ENCODE peak calls at places on chromosome 9, in six cellular contexts. Z, M, C, R, U and N are unnamed samples.

GRCh38 chr9:35733109-35733541 is 659 bp downstream of the CREB3 start:
- DNase-seq in Z (peak; percentile 79), M (peak; percentile 24), C (peak; percentile 43), R (peak; percentile 60), U (peak; percentile 79), N (peak; percentile 51)

GRCh38 chr9:96171749-96172148 is 130.2 kb downstream of the HSD17B3 start:
- DNase-seq in Z (no peak), M (no peak), C (no peak), R (no peak), U (no peak), N (no peak)

GRCh38 chr9:103364753-103365152 is 369.6 kb downstream of the CYLC2 start:
- DNase-seq in Z (no peak), M (no peak), C (no peak), R (no peak), U (no peak), N (no peak)

GRCh38 chr9:93501406-93501805 is 48.0 kb upstream of the FAM120AOS start:
- DNase-seq in Z (no peak), M (no peak), C (no peak), R (no peak), U (no peak), N (no peak)

GRCh38 chr9:91192379-91192775 is 169.3 kb downstream of the AUH start:
- DNase-seq in Z (no peak), M (no peak), C (no peak), R (peak; percentile 30), U (no peak), N (no peak)

GRCh38 chr9:87557996-87558395 is 60.3 kb downstream of the DAPK1 start:
- DNase-seq in Z (no peak), M (no peak), C (peak; percentile 54), R (no peak), U (no peak), N (peak; percentile 23)

GRCh38 chr9:134551657-134552348 is 89.8 kb upstream of the COL5A1 start:
- DNase-seq in Z (no peak), M (no peak), C (no peak), R (no peak), U (peak; percentile 46), N (peak; percentile 65)

GRCh38 chr9:99826579-99826978 is 4.9 kb downstream of the NR4A3 start:
- DNase-seq in Z (no peak), M (no peak), C (no peak), R (no peak), U (no peak), N (no peak)

GRCh38 chr9:131348631-131349521 is 45.0 kb upstream of the PRRC2B start:
- DNase-seq in Z (no peak), M (no peak), C (no peak), R (no peak), U (no peak), N (no peak)

GRCh38 chr9:16869140-16869903 is 1.1 kb downstream of the BNC2 start:
- DNase-seq in Z (no peak), M (no peak), C (no peak), R (no peak), U (no peak), N (peak; percentile 49)

GRCh38 chr9:16868706-16869105 is 1.8 kb downstream of the BNC2 start:
- DNase-seq in Z (no peak), M (no peak), C (no peak), R (no peak), U (no peak), N (no peak)

GRCh38 chr9:16871358-16872151 is 1.1 kb upstream of the BNC2 start:
- DNase-seq in Z (no peak), M (no peak), C (peak; percentile 69), R (no peak), U (peak; percentile 34), N (peak; percentile 93)

GRCh38 chr9:16870606-16871357 is at the start of gene BNC2:
- DNase-seq in Z (no peak), M (no peak), C (peak; percentile 84), R (no peak), U (peak; percentile 61), N (peak; percentile 97)

GRCh38 chr9:16869961-16870605 is 387 bp downstream of the BNC2 start:
- DNase-seq in Z (no peak), M (no peak), C (peak; percentile 67), R (no peak), U (peak; percentile 38), N (peak; percentile 74)
- H3K4me3 ChIP-seq in Z (no peak overlapping the region), M (no peak overlapping the region), C (peak overlapping the region; percentile 85), R (no peak overlapping the region), U (peak overlapping the region; percentile 90), N (peak overlapping the region; percentile 73)

GRCh38 chr9:19119241-19119640 is 8.1 kb downstream of the PLIN2 start:
- DNase-seq in Z (no peak), M (no peak), C (no peak), R (no peak), U (no peak), N (peak; percentile 78)

GRCh38 chr9:19117039-19117716 is 10.1 kb downstream of the PLIN2 start:
- DNase-seq in Z (no peak), M (no peak), C (no peak), R (no peak), U (no peak), N (no peak)

GRCh38 chr9:19122490-19123042 is 4.7 kb downstream of the PLIN2 start:
- DNase-seq in Z (no peak), M (no peak), C (no peak), R (no peak), U (no peak), N (no peak)

GRCh38 chr9:19120846-19121245 is 6.4 kb downstream of the PLIN2 start:
- DNase-seq in Z (no peak), M (no peak), C (no peak), R (no peak), U (no peak), N (no peak)

DNA sequence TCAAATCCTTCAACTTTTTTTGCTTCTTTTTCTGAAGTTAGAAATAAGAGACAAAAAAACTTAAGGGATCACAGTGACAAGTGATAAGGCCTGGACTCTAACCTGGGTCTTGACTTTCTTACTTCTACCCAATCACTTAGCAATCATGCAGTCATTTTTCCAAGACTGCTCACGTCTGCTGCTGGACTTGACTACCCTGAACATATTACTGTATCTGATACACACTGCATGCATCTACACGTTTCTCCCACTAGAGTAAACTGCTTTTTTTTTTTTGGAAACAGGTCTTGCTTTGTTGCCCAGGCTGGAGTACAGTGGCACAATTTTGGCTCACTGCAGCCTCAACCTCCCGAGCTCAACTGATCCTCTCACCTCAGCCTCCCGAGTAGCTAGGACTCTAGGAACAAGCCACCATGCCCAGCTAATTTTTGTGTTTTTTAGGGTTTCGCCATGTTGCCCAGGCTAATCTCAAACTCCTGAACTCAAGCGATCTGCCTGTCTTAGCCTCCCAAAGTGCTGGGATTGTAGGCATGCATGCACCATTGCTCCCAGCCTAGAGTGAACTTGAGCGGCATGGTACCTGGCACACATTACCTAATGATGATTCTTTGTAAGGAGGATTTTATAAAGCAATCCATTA is 7.4 kb downstream of the PLIN2 start:
- DNase-seq in Z (no peak), M (no peak), C (no peak), R (no peak), U (no peak), N (no peak)
- TF ChIP-seq CTCF in Z (no peak), M (no peak), C (no peak), R (no peak), U (no peak), N (no peak)

DNA sequence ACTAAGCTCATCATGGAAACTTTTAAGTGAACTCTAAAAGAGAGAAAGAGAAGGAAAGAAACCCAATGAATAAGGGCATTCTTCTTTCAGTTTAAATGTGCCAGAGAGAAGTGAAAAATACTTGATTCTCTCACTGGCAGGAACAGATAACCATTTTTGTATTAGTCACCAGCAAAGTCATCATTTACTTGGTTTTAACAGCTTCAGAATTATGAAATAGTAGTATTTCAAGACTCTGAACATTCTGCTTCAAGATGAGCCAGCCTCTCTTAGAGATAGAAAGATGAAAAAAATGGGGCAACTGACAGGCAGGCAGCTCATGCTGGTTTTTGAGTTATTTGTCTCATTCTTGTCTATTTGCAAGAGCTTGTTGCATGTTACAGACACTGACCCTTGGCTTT is 103.5 kb downstream of the GCNT1 start:
- DNase-seq in Z (no peak), M (no peak), C (no peak), R (no peak), U (no peak), N (peak; percentile 61)
- TF ChIP-seq MAX in Z (no peak), M (no peak), C (no peak), R (no peak), U (no peak), N (no peak)

GRCh38 chr9:76873056-76873792 is 32.7 kb downstream of the PRUNE2 start:
- DNase-seq in Z (no peak), M (no peak), C (no peak), R (no peak), U (no peak), N (no peak)
- H3K4me3 ChIP-seq in Z (no peak overlapping the region), M (no peak overlapping the region), C (no peak overlapping the region), R (no peak overlapping the region), U (no peak overlapping the region), N (no peak overlapping the region)